ENCODE peak calls at places on chromosomes 7 and 10, in nine cellular contexts. A is T-helper 9 cell; N is midbrain; O is left kidney; Y is T-helper 1 cell; R is D341Med; M is WTC11; P is activated naive CD8-positive, alpha-beta T cell treated with anti-CD3 and anti-CD28 coated beads for 36 hours; F is GM03348. V is an unnamed sample.

GRCh38 chr7:129311429-129311828 is 86.6 kb downstream of the AHCYL2 start:
- DNase-seq in A (no peak), N (no peak), O (no peak), Y (no peak), R (peak; percentile 48), M (no peak), P (no peak), F (no peak), V (no peak)

GRCh38 chr10:122798704-122799231 is 46.9 kb downstream of the CUZD1 start:
- DNase-seq in A (no peak), N (no peak), O (no peak), Y (no peak), R (no peak), M (no peak), P (no peak), F (no peak), V (no peak)

GRCh38 chr7:64619705-64620104 is 46.2 kb upstream of the ZNF107 start:
- DNase-seq in A (no peak), N (no peak), O (peak; percentile 26), Y (no peak), R (no peak), M (no peak), P (no peak), F (no peak), V (peak; percentile 25)

GRCh38 chr10:11446895-11447294 is 164.6 kb downstream of the USP6NL start:
- DNase-seq in A (no peak), N (no peak), O (no peak), Y (no peak), R (peak; percentile 4), M (no peak), P (no peak), F (no peak), V (no peak)

GRCh38 chr7:18778594-18778993 is 283.0 kb downstream of the HDAC9 start:
- DNase-seq in A (no peak), N (no peak), O (no peak), Y (no peak), R (no peak), M (no peak), P (no peak), F (peak; percentile 51), V (no peak)

GRCh38 chr7:70621954-70622596 is 509.9 kb upstream of the GALNT17 start:
- DNase-seq in A (no peak), N (peak; percentile 60), O (no peak), Y (no peak), R (no peak), M (no peak), P (no peak), F (no peak), V (no peak)

GRCh38 chr10:69653561-69653960 is 23.5 kb downstream of the FAM241B start:
- DNase-seq in A (no peak), N (no peak), O (no peak), Y (no peak), R (no peak), M (no peak), P (no peak), F (no peak), V (no peak)

GRCh38 chr7:93316730-93317129 is 84.6 kb downstream of the VPS50 start:
- DNase-seq in A (no peak), N (no peak), O (no peak), Y (no peak), R (no peak), M (no peak), P (no peak), F (no peak), V (no peak)

GRCh38 chr10:5550621-5551530 is 26.1 kb downstream of the CALML3 start:
- DNase-seq in A (no peak), N (no peak), O (peak; percentile 53), Y (no peak), R (no peak), M (peak; percentile 8), P (no peak), F (no peak), V (no peak)

GRCh38 chr10:47116445-47116844 is 183.6 kb upstream of the GDF10 start:
- DNase-seq in A (no peak), N (no peak), O (no peak), Y (no peak), R (no peak), M (no peak), P (no peak), F (no peak), V (no peak)

GRCh38 chr10:71565284-71566000 is 154.1 kb downstream of the C10orf105 start:
- DNase-seq in A (no peak), N (peak; percentile 29), O (no peak), Y (no peak), R (peak; percentile 40), M (no peak), P (no peak), F (no peak), V (no peak)

GRCh38 chr10:7161484-7162283 is 249.2 kb downstream of the SFMBT2 start:
- DNase-seq in A (no peak), N (no peak), O (no peak), Y (no peak), R (no peak), M (no peak), P (no peak), F (no peak), V (no peak)

GRCh38 chr10:64113796-64114195 is 592.6 kb downstream of the REEP3 start:
- DNase-seq in A (no peak), N (no peak), O (peak; percentile 14), Y (no peak), R (no peak), M (no peak), P (no peak), F (no peak), V (peak; percentile 98)

GRCh38 chr10:43044444-43045245 is 32.2 kb upstream of the RET start:
- DNase-seq in A (no peak), N (no peak), O (no peak), Y (no peak), R (no peak), M (no peak), P (no peak), F (no peak), V (no peak)

V was measured in mesendoderm.